ENCODE peak calls at places on chromosomes 13 and 19, in seven cellular contexts. One of them, this sample, is unnamed.

GRCh38 chr13:54845351-54845965 is 1816.8 kb downstream of the OLFM4 start:
- DNase-seq in neural progenitor cell: peak
- DNase-seq in A549: no peak
- DNase-seq in GM04504: no peak
- DNase-seq in stimulated activated CD4-positive, alpha-beta T cell treated with anti-CD3 and anti-CD28 coated beads, Interleukin-15, amount 100 ng/mL, for 1 hour: no peak
- DNase-seq in cardiac fibroblast: no peak
- DNase-seq in NCI-H1105 treated with DMSO at 0.1 percent for 48 hours: no peak
- DNase-seq in this sample: no peak

GRCh38 chr13:20680416-20681080 is 23.0 kb upstream of the IL17D start:
- DNase-seq in neural progenitor cell: no peak
- DNase-seq in A549: no peak
- DNase-seq in GM04504: no peak
- DNase-seq in stimulated activated CD4-positive, alpha-beta T cell treated with anti-CD3 and anti-CD28 coated beads, Interleukin-15, amount 100 ng/mL, for 1 hour: no peak
- DNase-seq in cardiac fibroblast: no peak
- DNase-seq in NCI-H1105 treated with DMSO at 0.1 percent for 48 hours: no peak
- DNase-seq in this sample: no peak

GRCh38 chr13:94192576-94192975 is 286.9 kb downstream of the DCT start:
- DNase-seq in neural progenitor cell: peak
- DNase-seq in A549: no peak
- DNase-seq in GM04504: no peak
- DNase-seq in stimulated activated CD4-positive, alpha-beta T cell treated with anti-CD3 and anti-CD28 coated beads, Interleukin-15, amount 100 ng/mL, for 1 hour: no peak
- DNase-seq in cardiac fibroblast: peak
- DNase-seq in NCI-H1105 treated with DMSO at 0.1 percent for 48 hours: no peak
- DNase-seq in this sample: no peak

GRCh38 chr19:56639217-56639616 is 3.7 kb upstream of the SMIM17 start:
- DNase-seq in neural progenitor cell: peak
- DNase-seq in A549: no peak
- DNase-seq in GM04504: no peak
- DNase-seq in stimulated activated CD4-positive, alpha-beta T cell treated with anti-CD3 and anti-CD28 coated beads, Interleukin-15, amount 100 ng/mL, for 1 hour: no peak
- DNase-seq in cardiac fibroblast: peak
- DNase-seq in NCI-H1105 treated with DMSO at 0.1 percent for 48 hours: no peak
- DNase-seq in this sample: no peak

GRCh38 chr19:55005684-55006488 is 32.2 kb downstream of the GP6 start:
- DNase-seq in neural progenitor cell: peak
- DNase-seq in A549: peak
- DNase-seq in GM04504: no peak
- DNase-seq in stimulated activated CD4-positive, alpha-beta T cell treated with anti-CD3 and anti-CD28 coated beads, Interleukin-15, amount 100 ng/mL, for 1 hour: no peak
- DNase-seq in cardiac fibroblast: no peak
- DNase-seq in NCI-H1105 treated with DMSO at 0.1 percent for 48 hours: peak
- DNase-seq in this sample: peak

GRCh38 chr19:35174226-35174625 is 19.7 kb downstream of the FXYD5 start:
- DNase-seq in neural progenitor cell: no peak
- DNase-seq in A549: no peak
- DNase-seq in GM04504: no peak
- DNase-seq in stimulated activated CD4-positive, alpha-beta T cell treated with anti-CD3 and anti-CD28 coated beads, Interleukin-15, amount 100 ng/mL, for 1 hour: no peak
- DNase-seq in cardiac fibroblast: no peak
- DNase-seq in NCI-H1105 treated with DMSO at 0.1 percent for 48 hours: no peak
- DNase-seq in this sample: no peak

GRCh38 chr19:58056861-58057260 is 2.2 kb upstream of the ZNF135 start:
- DNase-seq in neural progenitor cell: no peak
- DNase-seq in A549: no peak
- DNase-seq in GM04504: no peak
- DNase-seq in stimulated activated CD4-positive, alpha-beta T cell treated with anti-CD3 and anti-CD28 coated beads, Interleukin-15, amount 100 ng/mL, for 1 hour: no peak
- DNase-seq in cardiac fibroblast: no peak
- DNase-seq in NCI-H1105 treated with DMSO at 0.1 percent for 48 hours: no peak
- DNase-seq in this sample: no peak

GRCh38 chr13:53042897-53043296 is 14.3 kb downstream of the OLFM4 start:
- DNase-seq in neural progenitor cell: no peak
- DNase-seq in A549: no peak
- DNase-seq in GM04504: no peak
- DNase-seq in stimulated activated CD4-positive, alpha-beta T cell treated with anti-CD3 and anti-CD28 coated beads, Interleukin-15, amount 100 ng/mL, for 1 hour: no peak
- DNase-seq in cardiac fibroblast: no peak
- DNase-seq in NCI-H1105 treated with DMSO at 0.1 percent for 48 hours: no peak
- DNase-seq in this sample: no peak

GRCh38 chr19:39568604-39569003 is 28.6 kb upstream of the EID2 start:
- DNase-seq in neural progenitor cell: no peak
- DNase-seq in A549: peak
- DNase-seq in GM04504: no peak
- DNase-seq in stimulated activated CD4-positive, alpha-beta T cell treated with anti-CD3 and anti-CD28 coated beads, Interleukin-15, amount 100 ng/mL, for 1 hour: no peak
- DNase-seq in cardiac fibroblast: no peak
- DNase-seq in NCI-H1105 treated with DMSO at 0.1 percent for 48 hours: no peak
- DNase-seq in this sample: no peak

GRCh38 chr19:4103073-4103418 is 20.9 kb downstream of the MAP2K2 start:
- DNase-seq in neural progenitor cell: no peak
- DNase-seq in A549: no peak
- DNase-seq in GM04504: no peak
- DNase-seq in stimulated activated CD4-positive, alpha-beta T cell treated with anti-CD3 and anti-CD28 coated beads, Interleukin-15, amount 100 ng/mL, for 1 hour: no peak
- DNase-seq in cardiac fibroblast: no peak
- DNase-seq in NCI-H1105 treated with DMSO at 0.1 percent for 48 hours: no peak
- DNase-seq in this sample: no peak

GRCh38 chr13:71867101-71867814 is at the start of gene DACH1:
- DNase-seq in neural progenitor cell: peak
- DNase-seq in A549: no peak
- DNase-seq in GM04504: no peak
- DNase-seq in stimulated activated CD4-positive, alpha-beta T cell treated with anti-CD3 and anti-CD28 coated beads, Interleukin-15, amount 100 ng/mL, for 1 hour: no peak
- DNase-seq in cardiac fibroblast: peak
- DNase-seq in NCI-H1105 treated with DMSO at 0.1 percent for 48 hours: peak
- DNase-seq in this sample: no peak

This sample was measured in activated T-helper 1 cell treated with anti-CD3 and anti-CD28 coated beads, Interleukin-2, amount 50 U/mL, for 16 hours.